ENCODE peak calls at places on chromosomes 12 and 14, in ten cellular contexts. Z, L, D, Y, B, I, O, A, N and R are unnamed samples.

GRCh38 chr14:81727243-81727642 is 193.6 kb upstream of the SEL1L start:
- DNase-seq in Z (peak), L (no peak), D (no peak), Y (peak), B (peak), I (no peak), O (no peak), A (no peak), N (no peak), R (no peak)

GRCh38 chr12:75834591-75834990 is 197.0 kb downstream of the PHLDA1 start:
- DNase-seq in Z (peak), L (no peak), D (no peak), Y (no peak), B (no peak), I (no peak), O (peak), A (no peak), N (no peak), R (no peak)

GRCh38 chr12:123479442-123480180 is 21.7 kb downstream of the SNRNP35 start:
- DNase-seq in Z (no peak), L (no peak), D (no peak), Y (no peak), B (no peak), I (no peak), O (no peak), A (no peak), N (no peak), R (no peak)

GRCh38 chr14:96108911-96109310 is 69.7 kb downstream of the C14orf132 start:
- DNase-seq in Z (no peak), L (no peak), D (no peak), Y (no peak), B (no peak), I (no peak), O (no peak), A (no peak), N (no peak), R (no peak)

GRCh38 chr12:42143401-42144173 is 1.1 kb downstream of the GXYLT1 start:
- DNase-seq in Z (peak), L (no peak), D (peak), Y (peak), B (no peak), I (no peak), O (peak), A (no peak), N (no peak), R (peak)

GRCh38 chr12:47791874-47792273 is 18.8 kb downstream of the SLC48A1 start:
- DNase-seq in Z (no peak), L (peak), D (no peak), Y (no peak), B (no peak), I (no peak), O (no peak), A (no peak), N (no peak), R (no peak)

GRCh38 chr14:95480109-95480886 is 36.2 kb downstream of the SYNE3 start:
- DNase-seq in Z (peak), L (no peak), D (peak), Y (no peak), B (peak), I (peak), O (peak), A (peak), N (no peak), R (peak)

GRCh38 chr14:34354556-34354955 is 107.5 kb downstream of the SPTSSA start:
- DNase-seq in Z (peak), L (no peak), D (no peak), Y (peak), B (no peak), I (no peak), O (no peak), A (no peak), N (no peak), R (no peak)

GRCh38 chr14:94545131-94545841 is 16.0 kb upstream of the SERPINA4 start:
- DNase-seq in Z (no peak), L (no peak), D (peak), Y (peak), B (no peak), I (no peak), O (no peak), A (no peak), N (no peak), R (peak)

GRCh38 chr14:77554816-77555599 is 56.4 kb upstream of the ISM2 start:
- DNase-seq in Z (no peak), L (no peak), D (no peak), Y (no peak), B (no peak), I (no peak), O (no peak), A (no peak), N (no peak), R (no peak)

GRCh38 chr14:68820999-68821683 is 28.3 kb upstream of the ZFP36L1 start:
- DNase-seq in Z (no peak), L (no peak), D (no peak), Y (no peak), B (no peak), I (no peak), O (no peak), A (peak), N (no peak), R (no peak)

GRCh38 chr12:124994435-124994975 is 1.1 kb downstream of the BRI3BP start:
- DNase-seq in Z (peak), L (peak), D (no peak), Y (peak), B (no peak), I (no peak), O (no peak), A (no peak), N (peak), R (no peak)

GRCh38 chr14:90440592-90440991 is 43.8 kb downstream of the CALM1 start:
- DNase-seq in Z (no peak), L (no peak), D (no peak), Y (no peak), B (no peak), I (no peak), O (no peak), A (no peak), N (no peak), R (no peak)

GRCh38 chr12:18861287-18861858 is 123.5 kb downstream of the CAPZA3 start:
- DNase-seq in Z (peak), L (no peak), D (peak), Y (peak), B (no peak), I (no peak), O (peak), A (no peak), N (no peak), R (peak)

GRCh38 chr12:20646239-20646827 is 48.8 kb upstream of the SLCO1C1 start:
- DNase-seq in Z (peak), L (no peak), D (peak), Y (peak), B (no peak), I (no peak), O (peak), A (no peak), N (no peak), R (peak)

GRCh38 chr12:116404913-116405611 is 127.6 kb upstream of the MED13L start:
- DNase-seq in Z (peak), L (no peak), D (no peak), Y (no peak), B (no peak), I (no peak), O (no peak), A (no peak), N (no peak), R (no peak)

GRCh38 chr14:85248881-85249635 is 280.9 kb upstream of the FLRT2 start:
- DNase-seq in Z (peak), L (no peak), D (no peak), Y (no peak), B (peak), I (no peak), O (peak), A (no peak), N (no peak), R (peak)

GRCh38 chr12:66050610-66051009 is 79.9 kb downstream of the LLPH start:
- DNase-seq in Z (no peak), L (no peak), D (no peak), Y (no peak), B (no peak), I (no peak), O (no peak), A (no peak), N (no peak), R (no peak)

GRCh38 chr12:79547044-79547734 is 143.6 kb downstream of the PAWR start:
- DNase-seq in Z (peak), L (no peak), D (peak), Y (peak), B (no peak), I (peak), O (peak), A (no peak), N (no peak), R (peak)

GRCh38 chr12:96981053-96981452 is 74.0 kb downstream of the NEDD1 start:
- DNase-seq in Z (peak), L (no peak), D (peak), Y (peak), B (no peak), I (no peak), O (peak), A (no peak), N (no peak), R (peak)

GRCh38 chr14:91968280-91968679 is 20.8 kb upstream of the FBLN5 start:
- DNase-seq in Z (no peak), L (no peak), D (no peak), Y (no peak), B (no peak), I (no peak), O (no peak), A (no peak), N (no peak), R (no peak)

GRCh38 chr14:74875941-74876913 is at the start of gene PROX2:
- DNase-seq in Z (no peak), L (no peak), D (no peak), Y (no peak), B (no peak), I (no peak), O (no peak), A (no peak), N (no peak), R (no peak)

GRCh38 chr12:76329606-76330005 is 18.6 kb downstream of the BBS10 start:
- DNase-seq in Z (no peak), L (no peak), D (no peak), Y (no peak), B (no peak), I (no peak), O (no peak), A (no peak), N (no peak), R (no peak)

GRCh38 chr12:93676408-93677194 is 574 bp upstream of the CRADD start:
- DNase-seq in Z (no peak), L (no peak), D (no peak), Y (no peak), B (no peak), I (no peak), O (no peak), A (no peak), N (no peak), R (no peak)

GRCh38 chr12:2288875-2289274 is 236.1 kb downstream of the CACNA1C start:
- DNase-seq in Z (no peak), L (no peak), D (no peak), Y (no peak), B (no peak), I (no peak), O (no peak), A (no peak), N (no peak), R (no peak)

GRCh38 chr12:52175411-52176350 is 16.1 kb downstream of the KRT80 start:
- DNase-seq in Z (no peak), L (peak), D (peak), Y (peak), B (no peak), I (no peak), O (no peak), A (no peak), N (no peak), R (peak)

GRCh38 chr12:47022296-47022695 is 57.1 kb upstream of the PCED1B start:
- DNase-seq in Z (peak), L (no peak), D (peak), Y (peak), B (no peak), I (no peak), O (peak), A (no peak), N (no peak), R (peak)

GRCh38 chr14:96062010-96062409 is 22.8 kb downstream of the C14orf132 start:
- DNase-seq in Z (no peak), L (no peak), D (no peak), Y (no peak), B (peak), I (no peak), O (no peak), A (no peak), N (no peak), R (no peak)

GRCh38 chr12:100651694-100652093 is 78.2 kb downstream of the GAS2L3 start:
- DNase-seq in Z (no peak), L (no peak), D (no peak), Y (no peak), B (no peak), I (no peak), O (no peak), A (no peak), N (no peak), R (no peak)

GRCh38 chr12:89999699-90000505 is 291.3 kb upstream of the ATP2B1 start:
- DNase-seq in Z (no peak), L (no peak), D (peak), Y (peak), B (no peak), I (no peak), O (peak), A (no peak), N (no peak), R (no peak)
- TF ChIP-seq CTCF in Z (no peak), L (no peak), D (no peak), Y (no peak), B (no peak), I (no peak), O (no peak), A (no peak), N (no peak), R (no peak)

GRCh38 chr12:115355301-115355700 is 671.3 kb upstream of the TBX3 start:
- DNase-seq in Z (peak), L (no peak), D (no peak), Y (no peak), B (no peak), I (no peak), O (peak), A (no peak), N (no peak), R (no peak)

GRCh38 chr12:115354007-115354452 is 670.1 kb upstream of the TBX3 start:
- DNase-seq in Z (peak), L (no peak), D (peak), Y (peak), B (peak), I (peak), O (peak), A (peak), N (peak), R (peak)

GRCh38 chr12:115351513-115352077 is 667.6 kb upstream of the TBX3 start:
- DNase-seq in Z (no peak), L (no peak), D (peak), Y (no peak), B (no peak), I (no peak), O (peak), A (no peak), N (no peak), R (peak)

GRCh38 chr12:115353467-115353866 is 669.5 kb upstream of the TBX3 start:
- DNase-seq in Z (no peak), L (no peak), D (no peak), Y (no peak), B (no peak), I (no peak), O (no peak), A (no peak), N (no peak), R (no peak)

GRCh38 chr12:115354476-115354890 is 670.5 kb upstream of the TBX3 start:
- DNase-seq in Z (no peak), L (no peak), D (no peak), Y (no peak), B (no peak), I (no peak), O (peak), A (no peak), N (no peak), R (no peak)
- H3K4me3 ChIP-seq in Z (peak), L (no peak), D (peak), Y (peak), B (peak), I (no peak), O (peak), A (peak), N (no peak), R (peak)

DNA sequence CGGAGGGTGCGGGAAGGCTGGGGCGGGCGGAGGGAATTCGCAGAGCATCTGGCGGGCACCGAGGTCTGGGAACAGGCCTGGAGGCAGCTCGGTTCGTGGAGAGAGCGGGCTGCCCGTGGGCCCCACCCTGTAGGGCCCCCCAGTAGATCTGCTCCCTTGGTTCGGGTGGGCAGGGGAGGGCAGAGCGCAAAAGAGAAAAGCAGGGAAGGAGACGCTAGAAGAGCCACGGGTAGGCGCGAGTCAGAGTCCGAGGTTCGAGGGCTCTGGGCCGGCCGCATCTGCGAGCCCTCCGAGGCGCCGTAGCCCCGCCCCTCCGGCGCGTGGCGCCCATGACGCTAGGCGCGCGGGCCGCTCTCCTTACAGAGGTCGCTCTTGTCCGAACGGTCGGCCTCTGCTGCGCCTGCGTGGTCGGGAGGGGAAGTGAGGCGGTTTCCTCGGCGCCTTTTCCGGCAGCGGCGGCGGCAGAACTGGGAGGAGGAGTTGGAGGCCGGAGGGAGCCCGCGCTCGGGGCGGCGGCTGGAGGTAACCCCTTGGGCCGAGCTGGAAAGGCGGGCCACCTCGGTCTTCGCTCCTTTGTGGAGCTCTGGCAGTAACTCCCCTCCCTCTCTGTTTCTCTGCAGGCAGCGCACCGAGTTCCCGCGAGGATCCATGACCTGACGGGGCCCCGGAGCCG is at the start of gene ARF6:
- DNase-seq in Z (peak), L (peak), D (peak), Y (peak), B (peak), I (peak), O (peak), A (peak), N (peak), R (peak)
- TF ChIP-seq CTCF in Z (no peak), L (peak), D (no peak), Y (no peak), B (peak), I (no peak), O (peak), A (peak), N (peak), R (no peak)

GRCh38 chr14:103332143-103332919 is 1.7 kb upstream of the EIF5 start:
- DNase-seq in Z (no peak), L (peak), D (no peak), Y (no peak), B (no peak), I (no peak), O (no peak), A (no peak), N (peak), R (no peak)
- H3K4me3 ChIP-seq in Z (no peak), L (no peak), D (peak), Y (no peak), B (no peak), I (no peak), O (no peak), A (no peak), N (no peak), R (no peak)